ENCODE peak calls at places on chromosomes 12 and 14, in seven cellular contexts. U is bronchial epithelial cell, K is PC-9, G is mucosa of descending colon, R is IMR-90, J is tibial nerve, P is fibroblast of pulmonary artery. I is an unnamed sample.

GRCh38 chr12:58540480-58541299 is 379.6 kb downstream of the LRIG3 start:
- DNase-seq in J (peak; percentile 30), P (peak; percentile 90), K (no peak), R (peak; percentile 91), U (peak; percentile 75), G (peak; percentile 67), I (peak; percentile 23)

GRCh38 chr14:101732128-101732527 is 29.4 kb upstream of the PPP2R5C start:
- DNase-seq in R (no peak), U (peak; percentile 14), P (no peak), J (no peak), G (no peak), K (peak; percentile 95), I (no peak)

GRCh38 chr14:95272057-95272456 is 47.7 kb downstream of the CLMN start:
- DNase-seq in U (no peak), K (no peak), J (no peak), P (no peak), G (no peak), R (no peak), I (no peak)

GRCh38 chr14:55721353-55721752 is 141.3 kb downstream of the KTN1 start:
- DNase-seq in R (peak; percentile 88), U (peak; percentile 96), K (peak; percentile 77), G (no peak), P (peak; percentile 96), J (no peak), I (no peak)

GRCh38 chr14:105367116-105368031 is 31.0 kb upstream of the TEX22 start:
- DNase-seq in J (no peak), K (no peak), P (no peak), R (no peak), U (no peak), G (no peak), I (no peak)

GRCh38 chr14:54444701-54445100 is 3.5 kb upstream of the CNIH1 start:
- DNase-seq in K (no peak), G (no peak), R (no peak), J (no peak), U (no peak), P (no peak), I (no peak)

GRCh38 chr12:42786400-42786799 is 196.9 kb upstream of the PRICKLE1 start:
- DNase-seq in G (no peak), J (no peak), U (no peak), P (no peak), K (no peak), R (peak; percentile 41), I (no peak)

GRCh38 chr14:50062438-50063039 is 53.8 kb downstream of the VCPKMT start:
- DNase-seq in P (peak; percentile 73), G (peak; percentile 71), U (peak; percentile 73), K (peak; percentile 87), R (peak; percentile 83), J (no peak), I (no peak)

GRCh38 chr14:104821229-104821945 is 20.5 kb downstream of the ZBTB42 start:
- DNase-seq in R (no peak), U (no peak), K (peak; percentile 9), P (no peak), G (peak; percentile 9), J (no peak), I (no peak)

GRCh38 chr14:61107148-61107641 is 126.2 kb downstream of the SLC38A6 start:
- DNase-seq in J (no peak), U (no peak), R (no peak), P (peak; percentile 77), K (no peak), G (peak; percentile 23), I (no peak)

GRCh38 chr14:102711946-102712345 is 65.3 kb upstream of the TRAF3 start:
- DNase-seq in P (no peak), U (no peak), K (peak; percentile 60), R (no peak), G (no peak), J (no peak), I (no peak)

GRCh38 chr14:32576088-32576795 is 247.1 kb downstream of the AKAP6 start:
- DNase-seq in U (peak; percentile 50), P (peak; percentile 78), R (peak; percentile 59), J (no peak), K (peak; percentile 39), G (peak; percentile 70), I (no peak)

GRCh38 chr12:53734425-53734824 is 7.2 kb upstream of the CALCOCO1 start:
- DNase-seq in K (no peak), G (no peak), R (no peak), P (no peak), U (no peak), J (no peak), I (no peak)

GRCh38 chr14:103427485-103428443 is 42.5 kb downstream of the MARK3 start:
- DNase-seq in K (no peak), R (peak; percentile 85), J (no peak), U (peak; percentile 55), G (no peak), P (peak; percentile 82), I (no peak)

GRCh38 chr12:83389237-83389996 is 702.7 kb downstream of the TMTC2 start:
- DNase-seq in J (no peak), P (no peak), K (no peak), R (no peak), U (no peak), G (peak; percentile 39), I (no peak)

GRCh38 chr14:104928391-104929133 is 3.9 kb downstream of the PLD4 start:
- DNase-seq in R (no peak), P (no peak), K (no peak), G (no peak), U (no peak), J (no peak), I (no peak)

GRCh38 chr14:39430762-39431415 is 1.3 kb downstream of the FBXO33 start:
- DNase-seq in P (no peak), U (no peak), K (no peak), J (no peak), G (peak; percentile 10), R (peak; percentile 13), I (no peak)

GRCh38 chr12:57151741-57152407 is 4.5 kb upstream of the LRP1-AS start:
- DNase-seq in K (no peak), J (peak; percentile 71), U (peak; percentile 54), G (no peak), P (peak; percentile 77), R (peak; percentile 74), I (no peak)

GRCh38 chr14:74915426-74915825 is 7.6 kb downstream of the RPS6KL1 start:
- DNase-seq in R (no peak), J (no peak), G (no peak), P (no peak), K (no peak), U (no peak), I (no peak)

GRCh38 chr14:74915826-74916225 is 7.2 kb downstream of the RPS6KL1 start:
- DNase-seq in K (no peak), J (no peak), P (no peak), R (no peak), G (no peak), U (no peak), I (no peak)

GRCh38 chr14:74912801-74913200 is 10.3 kb downstream of the RPS6KL1 start:
- DNase-seq in J (no peak), R (no peak), P (no peak), G (no peak), K (no peak), U (no peak), I (no peak)

GRCh38 chr14:74913393-74913792 is 9.7 kb downstream of the RPS6KL1 start:
- DNase-seq in G (no peak), R (no peak), P (no peak), K (no peak), U (no peak), J (no peak), I (no peak)

DNA sequence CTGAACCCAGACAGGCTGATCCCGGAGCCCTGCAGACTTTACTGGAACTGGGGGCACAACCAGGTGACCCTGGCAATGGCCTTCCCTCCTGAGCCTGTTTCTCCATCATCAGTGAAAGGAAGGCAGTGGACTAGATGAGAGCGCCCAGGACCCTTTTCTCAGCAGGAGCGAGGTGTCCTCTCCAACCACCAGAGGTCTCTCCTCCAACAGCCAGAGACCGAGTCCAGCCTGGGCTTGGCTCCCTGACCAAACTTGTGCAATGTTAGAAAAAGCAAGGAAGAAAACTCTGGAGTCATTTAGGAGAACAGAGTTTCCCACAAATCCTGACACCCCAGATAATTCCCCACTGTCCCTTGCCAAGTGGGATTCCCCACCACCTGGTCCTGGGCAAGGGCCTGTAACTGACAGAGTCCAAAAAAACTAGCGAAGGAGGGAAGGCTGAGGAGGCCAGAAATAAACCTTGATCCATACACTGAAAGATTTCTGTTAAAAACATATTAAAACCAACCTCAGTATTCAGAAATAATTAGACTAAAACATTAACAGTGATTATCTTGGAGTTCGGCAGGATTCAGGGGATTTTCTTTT is 9.0 kb downstream of the RPS6KL1 start:
- DNase-seq in K (peak; percentile 73), U (peak; percentile 55), R (peak; percentile 77), P (peak; percentile 85), J (peak; percentile 68), G (peak; percentile 62), I (no peak)
- TF ChIP-seq CTCF in K (peak; percentile 88), U (peak; percentile 85), R (peak; percentile 90), P (peak; percentile 96), J (peak; percentile 77), G (no peak), I (no peak)

GRCh38 chr12:51911307-51911706 is 4.0 kb downstream of the ACVRL1 start:
- DNase-seq in J (no peak), U (no peak), P (no peak), G (no peak), R (no peak), K (no peak), I (no peak)

GRCh38 chr12:51914034-51914923 is 7.0 kb downstream of the ACVRL1 start:
- DNase-seq in K (no peak), R (no peak), P (no peak), G (no peak), U (no peak), J (no peak), I (no peak)

GRCh38 chr12:51915003-51915625 is 7.8 kb downstream of the ACVRL1 start:
- DNase-seq in J (no peak), R (no peak), P (no peak), U (no peak), K (no peak), G (no peak), I (no peak)

GRCh38 chr12:51911788-51912711 is 4.7 kb downstream of the ACVRL1 start:
- DNase-seq in J (no peak), P (peak; percentile 56), K (no peak), G (no peak), R (peak; percentile 50), U (no peak), I (no peak)

GRCh38 chr12:51913071-51914033 is 6.0 kb downstream of the ACVRL1 start:
- DNase-seq in P (no peak), G (no peak), K (no peak), J (no peak), R (no peak), U (no peak), I (no peak)
- TF ChIP-seq CTCF in P (peak; percentile 5), G (no peak), K (no peak), J (no peak), R (peak; percentile 4), U (no peak), I (no peak)

DNA sequence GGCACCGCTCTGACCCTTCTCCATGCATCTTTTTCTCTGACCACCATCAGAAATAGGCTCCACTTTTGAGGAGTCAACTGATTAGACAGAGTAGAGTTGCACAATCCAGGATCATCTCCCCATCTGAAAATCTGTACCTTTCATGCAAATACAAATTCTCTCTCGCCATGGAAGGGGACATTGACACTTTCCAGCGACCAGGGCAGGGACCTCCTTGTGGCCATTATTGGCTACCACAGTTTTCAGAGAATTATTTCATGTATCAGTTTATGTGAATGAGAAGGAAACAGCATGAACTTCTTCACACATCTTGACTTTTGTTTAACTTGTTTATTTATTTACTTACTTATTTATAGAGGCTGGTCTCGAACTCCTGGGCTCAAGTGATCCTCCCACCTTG is 13.8 kb upstream of the RAN start:
- DNase-seq in U (no peak), G (no peak), R (no peak), K (no peak), P (no peak), J (no peak), I (no peak)
- TF ChIP-seq CTCF in U (no peak), G (no peak), R (no peak), K (no peak), P (no peak), J (no peak), I (no peak)

GRCh38 chr12:321606-322326 is 59.1 kb upstream of the SLC6A13 start:
- DNase-seq in K (peak; percentile 51), U (peak; percentile 35), J (no peak), P (peak; percentile 55), R (no peak), G (no peak), I (no peak)
- TF ChIP-seq CTCF in K (peak; percentile 75), U (peak; percentile 13), J (peak; percentile 12), P (peak; percentile 36), R (no peak), G (no peak), I (no peak)

I was measured in omental fat pad.